ENCODE peak calls at places on chromosomes 11 and 22, in eight cellular contexts. Y is mammary epithelial cell; H is fibroblast of lung; M is psoas muscle; Z is mesenchymal stem cell; O is uterus; Q is CD8-positive, alpha-beta memory T cell; W is cardiac muscle cell. C is an unnamed sample.
A peak's percentile ranks its signal among the peaks of the same experiment; 100 is the strongest.

GRCh38 chr11:96228472-96228871 is 114.5 kb downstream of the MAML2 start:
- DNase-seq in Y (peak; percentile 86), H (peak; percentile 97), M (peak; percentile 64), Z (peak; percentile 95), O (peak; percentile 67), Q (no peak), W (peak; percentile 96), C (no peak)

GRCh38 chr11:34546511-34547206 is 33.1 kb upstream of the ELF5 start:
- DNase-seq in Y (peak; percentile 7), H (no peak), M (no peak), Z (no peak), O (no peak), Q (no peak), W (no peak), C (no peak)

GRCh38 chr11:33942954-33943353 is 51.1 kb upstream of the LMO2 start:
- DNase-seq in Y (peak; percentile 29), H (peak; percentile 94), M (peak; percentile 57), Z (peak; percentile 46), O (no peak), Q (no peak), W (peak; percentile 68), C (no peak)

GRCh38 chr11:33721291-33721840 is 14.9 kb downstream of the CD59 start:
- DNase-seq in Y (peak; percentile 77), H (peak; percentile 80), M (peak; percentile 83), Z (peak; percentile 83), O (no peak), Q (no peak), W (peak; percentile 43), C (no peak)

GRCh38 chr11:119641991-119642745 is 86.8 kb downstream of the NECTIN1 start:
- DNase-seq in Y (peak; percentile 15), H (no peak), M (no peak), Z (peak; percentile 51), O (no peak), Q (no peak), W (peak; percentile 28), C (peak; percentile 91)

GRCh38 chr11:3195251-3196160 is 23.1 kb downstream of the MRGPRG start:
- DNase-seq in Y (no peak), H (peak; percentile 2), M (peak; percentile 59), Z (peak; percentile 30), O (no peak), Q (no peak), W (peak; percentile 42), C (peak; percentile 82)

GRCh38 chr11:45453721-45454120 is 167.6 kb upstream of the SYT13 start:
- DNase-seq in Y (no peak), H (no peak), M (no peak), Z (no peak), O (no peak), Q (no peak), W (no peak), C (no peak)

GRCh38 chr11:66218846-66219620 is 49.4 kb upstream of the RAB1B start:
- DNase-seq in Y (no peak), H (no peak), M (no peak), Z (no peak), O (peak; percentile 5), Q (no peak), W (no peak), C (no peak)

GRCh38 chr11:77547863-77548551 is 41.7 kb upstream of the AQP11 start:
- DNase-seq in Y (peak; percentile 47), H (peak; percentile 60), M (no peak), Z (peak; percentile 71), O (no peak), Q (no peak), W (peak; percentile 82), C (peak; percentile 39)

GRCh38 chr11:86174101-86175046 is 70.2 kb upstream of the EED start:
- DNase-seq in Y (peak; percentile 97), H (peak; percentile 100), M (peak; percentile 93), Z (peak; percentile 95), O (peak; percentile 34), Q (no peak), W (peak; percentile 98), C (no peak)

GRCh38 chr11:123054301-123055065 is 7.5 kb downstream of the HSPA8 start:
- DNase-seq in Y (peak; percentile 44), H (peak; percentile 66), M (no peak), Z (peak; percentile 79), O (no peak), Q (no peak), W (peak; percentile 82), C (peak; percentile 75)

GRCh38 chr22:49768077-49768476 is 59.6 kb downstream of the BRD1 start:
- DNase-seq in Y (no peak), H (no peak), M (peak; percentile 33), Z (no peak), O (no peak), Q (no peak), W (no peak), C (no peak)

GRCh38 chr22:49415219-49415951 is 412.3 kb downstream of the BRD1 start:
- DNase-seq in Y (no peak), H (no peak), M (no peak), Z (no peak), O (no peak), Q (no peak), W (no peak), C (peak; percentile 61)

GRCh38 chr22:48713266-48714205 is 1114.1 kb downstream of the BRD1 start:
- DNase-seq in Y (no peak), H (peak; percentile 19), M (peak; percentile 42), Z (no peak), O (no peak), Q (no peak), W (no peak), C (peak; percentile 30)

GRCh38 chr11:104830080-104830479 is 68.2 kb downstream of the CASP12 start:
- DNase-seq in Y (peak; percentile 58), H (peak; percentile 76), M (no peak), Z (peak; percentile 27), O (no peak), Q (no peak), W (peak; percentile 76), C (no peak)

GRCh38 chr11:96397863-96398262 is 8.1 kb downstream of the JRKL start:
- DNase-seq in Y (no peak), H (no peak), M (no peak), Z (no peak), O (no peak), Q (no peak), W (no peak), C (no peak)

GRCh38 chr11:66281001-66281400 is 3.0 kb downstream of the CNIH2 start:
- DNase-seq in Y (no peak), H (peak; percentile 31), M (no peak), Z (peak; percentile 32), O (no peak), Q (no peak), W (no peak), C (peak; percentile 54)

GRCh38 chr11:103959279-103959930 is 77.0 kb upstream of the DDI1 start:
- DNase-seq in Y (no peak), H (peak; percentile 82), M (no peak), Z (peak; percentile 42), O (no peak), Q (no peak), W (peak; percentile 52), C (no peak)

GRCh38 chr22:17919276-17920144 is 104.9 kb downstream of the MICAL3 start:
- DNase-seq in Y (no peak), H (no peak), M (no peak), Z (peak; percentile 21), O (no peak), Q (no peak), W (no peak), C (no peak)

GRCh38 chr11:110827276-110827675 is 115.0 kb upstream of the ARHGAP20 start:
- DNase-seq in Y (no peak), H (no peak), M (no peak), Z (no peak), O (no peak), Q (no peak), W (no peak), C (no peak)
- H3K4me3 ChIP-seq in Y (no peak overlapping the region), H (no peak overlapping the region), M (no peak overlapping the region), Z (no peak overlapping the region), O (no peak overlapping the region), Q (no peak overlapping the region), W (no peak overlapping the region), C (no peak overlapping the region)

GRCh38 chr11:59114344-59114743 is 7.3 kb downstream of the FAM111B start:
- DNase-seq in Y (no peak), H (no peak), M (no peak), Z (no peak), O (no peak), Q (no peak), W (no peak), C (no peak)
- H3K36me3 ChIP-seq in Y (no peaks in the 10 kb centered on the region), H (no peaks in the 10 kb centered on the region), M (no peaks in the 10 kb centered on the region), Z (no peaks in the 10 kb centered on the region), O (no peaks in the 10 kb centered on the region), Q (no peaks in the 10 kb centered on the region), W (no peaks in the 10 kb centered on the region), C (no peaks in the 10 kb centered on the region)

GRCh38 chr11:118136826-118137225 is 15.8 kb downstream of the SCN4B start:
- DNase-seq in Y (no peak), H (no peak), M (no peak), Z (no peak), O (no peak), Q (no peak), W (no peak), C (no peak)

GRCh38 chr11:118136341-118136740 is 16.3 kb downstream of the SCN4B start:
- DNase-seq in Y (no peak), H (no peak), M (no peak), Z (no peak), O (no peak), Q (no peak), W (no peak), C (no peak)

GRCh38 chr11:118135796-118136165 is 16.8 kb downstream of the SCN4B start:
- DNase-seq in Y (no peak), H (no peak), M (no peak), Z (no peak), O (no peak), Q (no peak), W (no peak), C (no peak)

GRCh38 chr11:118133816-118134215 is 18.8 kb downstream of the SCN4B start:
- DNase-seq in Y (no peak), H (no peak), M (no peak), Z (no peak), O (no peak), Q (no peak), W (no peak), C (no peak)

DNA sequence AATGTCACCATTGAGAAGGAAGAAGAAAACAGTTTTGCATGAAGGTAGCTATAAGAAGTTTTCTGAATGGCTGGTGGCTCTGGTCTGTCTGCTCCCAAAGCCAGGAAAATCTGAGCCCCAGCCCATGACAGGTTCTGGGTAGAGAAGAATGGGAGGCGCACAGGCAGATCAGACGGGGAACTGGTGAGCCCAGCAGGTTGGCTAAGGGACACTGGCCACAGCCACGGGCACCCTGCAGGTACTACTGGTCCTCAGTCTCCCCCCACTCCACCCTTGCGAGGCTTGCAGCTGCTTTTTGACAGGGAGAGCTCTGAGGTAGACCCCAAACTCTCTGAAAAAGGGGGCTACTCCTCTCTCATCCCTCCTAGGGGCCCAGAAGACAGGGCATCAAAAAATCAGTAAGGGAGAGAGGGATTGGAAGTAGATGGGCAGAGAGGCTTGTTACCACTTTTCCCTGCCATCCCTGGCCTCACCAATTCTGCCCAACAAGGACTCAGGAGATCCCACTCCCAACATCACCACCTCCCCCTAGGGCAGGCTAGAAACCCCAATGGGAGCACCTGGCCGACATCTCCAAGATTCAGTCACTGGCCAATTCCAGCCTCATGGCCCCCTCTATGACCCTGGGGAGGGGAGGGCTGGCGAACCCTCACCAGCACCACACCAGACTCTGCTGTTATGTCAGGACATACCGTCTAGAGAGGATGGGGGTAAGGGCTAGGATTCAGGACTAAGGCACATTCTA is 17.4 kb downstream of the SCN4B start:
- DNase-seq in Y (no peak), H (no peak), M (no peak), Z (no peak), O (no peak), Q (no peak), W (no peak), C (no peak)
- H3K27me3 ChIP-seq in Y (no peaks in the 10 kb centered on the region), H (no peaks in the 10 kb centered on the region), M (no peaks in the 10 kb centered on the region), Z (peaks cover 76% of the 10 kb centered on the region), O (no peaks in the 10 kb centered on the region), Q (peaks cover 4% of the 10 kb centered on the region), W (peaks cover 18% of the 10 kb centered on the region), C (no peaks in the 10 kb centered on the region)

GRCh38 chr11:68471360-68472340 is 11.1 kb downstream of the PPP6R3 start:
- DNase-seq in Y (peak; percentile 87), H (peak; percentile 97), M (no peak), Z (no peak), O (no peak), Q (peak; percentile 23), W (peak; percentile 95), C (peak; percentile 13)
- H3K4me3 ChIP-seq in Y (no peak overlapping the region), H (no peak overlapping the region), M (no peak overlapping the region), Z (no peak overlapping the region), O (no peak overlapping the region), Q (peak overlapping the region; percentile 18), W (no peak overlapping the region), C (no peak overlapping the region)

C was measured in H7.